ENCODE peak calls at places on chromosomes 3 and 15, in seven cellular contexts. S, K, D, T, X, R and J are unnamed samples.

GRCh38 chr3:48248095-48248863 is 7.4 kb downstream of the ZNF589 start:
- DNase-seq in S (no peak), K (no peak), D (no peak), T (no peak), X (no peak), R (peak), J (no peak)

GRCh38 chr3:129627350-129628168 is 21.1 kb upstream of the PLXND1 start:
- DNase-seq in S (peak), K (no peak), D (peak), T (peak), X (peak), R (peak), J (peak)

GRCh38 chr3:107928084-107928445 is 162.8 kb downstream of the CD47 start:
- DNase-seq in S (no peak), K (no peak), D (peak), T (no peak), X (peak), R (peak), J (no peak)

GRCh38 chr3:171187706-171188290 is 161.3 kb upstream of the SLC2A2 start:
- DNase-seq in S (no peak), K (peak), D (no peak), T (no peak), X (peak), R (peak), J (no peak)

GRCh38 chr3:183438749-183439148 is 10.3 kb upstream of the MCF2L2 start:
- DNase-seq in S (no peak), K (no peak), D (peak), T (no peak), X (no peak), R (no peak), J (no peak)

GRCh38 chr3:41304603-41305002 is 105.3 kb downstream of the CTNNB1 start:
- DNase-seq in S (no peak), K (no peak), D (no peak), T (no peak), X (peak), R (peak), J (no peak)

GRCh38 chr3:64417816-64418215 is 192.6 kb upstream of the PRICKLE2 start:
- DNase-seq in S (no peak), K (no peak), D (no peak), T (no peak), X (no peak), R (no peak), J (no peak)

GRCh38 chr3:10992017-10992945 is at the start of gene SLC6A1:
- DNase-seq in S (no peak), K (no peak), D (no peak), T (no peak), X (peak), R (no peak), J (no peak)

GRCh38 chr3:102069211-102069662 is 219.9 kb downstream of the NFKBIZ start:
- DNase-seq in S (no peak), K (no peak), D (no peak), T (no peak), X (no peak), R (peak), J (no peak)

GRCh38 chr3:56054827-56055226 is 413.4 kb downstream of the ERC2 start:
- DNase-seq in S (no peak), K (no peak), D (no peak), T (no peak), X (no peak), R (no peak), J (no peak)

GRCh38 chr15:85407421-85408269 is 27.2 kb downstream of the AKAP13 start:
- DNase-seq in S (no peak), K (no peak), D (no peak), T (no peak), X (no peak), R (peak), J (no peak)

GRCh38 chr15:85408270-85408746 is 27.9 kb downstream of the AKAP13 start:
- DNase-seq in S (no peak), K (no peak), D (no peak), T (no peak), X (no peak), R (no peak), J (no peak)

GRCh38 chr15:85405467-85405866 is 25.1 kb downstream of the AKAP13 start:
- DNase-seq in S (no peak), K (no peak), D (no peak), T (no peak), X (no peak), R (no peak), J (no peak)

GRCh38 chr15:85404922-85405293 is 24.5 kb downstream of the AKAP13 start:
- DNase-seq in S (no peak), K (no peak), D (no peak), T (no peak), X (no peak), R (peak), J (no peak)

GRCh38 chr15:85406916-85407315 is 26.5 kb downstream of the AKAP13 start:
- DNase-seq in S (no peak), K (no peak), D (no peak), T (no peak), X (no peak), R (no peak), J (no peak)
- TF ChIP-seq POLR2AphosphoS5 in S (no peak), K (no peak), D (no peak), T (no peak), X (no peak), R (no peak), J (no peak)

GRCh38 chr3:65729973-65730372 is 308.7 kb downstream of the MAGI1 start:
- DNase-seq in S (no peak), K (no peak), D (no peak), T (no peak), X (no peak), R (no peak), J (no peak)

GRCh38 chr3:65734382-65734781 is 304.3 kb downstream of the MAGI1 start:
- DNase-seq in S (no peak), K (no peak), D (no peak), T (no peak), X (no peak), R (no peak), J (no peak)

GRCh38 chr3:65730449-65730848 is 308.3 kb downstream of the MAGI1 start:
- DNase-seq in S (no peak), K (no peak), D (no peak), T (no peak), X (no peak), R (no peak), J (no peak)

GRCh38 chr3:65733459-65733858 is 305.3 kb downstream of the MAGI1 start:
- DNase-seq in S (no peak), K (no peak), D (no peak), T (no peak), X (no peak), R (no peak), J (no peak)

GRCh38 chr3:65732060-65732933 is 306.4 kb downstream of the MAGI1 start:
- DNase-seq in S (no peak), K (peak), D (no peak), T (peak), X (peak), R (peak), J (no peak)
- TF ChIP-seq CTCF in S (peak), K (peak), D (peak), T (peak), X (peak), R (peak), J (peak)

DNA sequence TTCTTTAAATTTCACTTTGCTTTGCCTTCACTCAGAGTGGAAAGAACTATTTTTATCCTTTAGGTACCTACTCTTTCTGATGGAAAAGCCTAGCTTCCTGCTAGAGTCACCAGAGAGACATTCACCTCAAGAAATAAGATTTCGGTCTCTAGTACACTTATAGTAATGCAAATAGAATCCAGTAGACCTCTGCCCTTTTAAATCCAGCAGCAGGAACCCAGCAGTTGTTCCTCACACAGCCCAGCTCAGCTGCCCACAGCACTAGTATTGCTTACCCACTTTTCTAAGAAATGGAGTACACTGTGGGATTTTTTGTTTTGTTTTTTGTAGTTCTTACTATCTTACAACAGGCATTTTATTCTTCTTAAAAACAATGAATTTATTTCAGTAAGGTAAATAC is 497.0 kb upstream of the CCDC54 start:
- DNase-seq in S (no peak), K (no peak), D (no peak), T (no peak), X (no peak), R (no peak), J (no peak)
- TF ChIP-seq POLR2AphosphoS5 in S (no peak), K (no peak), D (no peak), T (no peak), X (no peak), R (no peak), J (no peak)

GRCh38 chr3:25469609-25470008 is 41.5 kb downstream of the RARB start:
- DNase-seq in S (peak), K (no peak), D (no peak), T (no peak), X (no peak), R (no peak), J (no peak)

GRCh38 chr3:25471081-25471768 is 43.2 kb downstream of the RARB start:
- DNase-seq in S (no peak), K (no peak), D (no peak), T (no peak), X (no peak), R (peak), J (no peak)

GRCh38 chr3:25472153-25472552 is 44.1 kb downstream of the RARB start:
- DNase-seq in S (no peak), K (peak), D (no peak), T (no peak), X (no peak), R (no peak), J (no peak)

GRCh38 chr3:25465266-25465860 is 37.3 kb downstream of the RARB start:
- DNase-seq in S (no peak), K (no peak), D (no peak), T (no peak), X (no peak), R (no peak), J (no peak)

GRCh38 chr3:25468866-25469319 is 40.8 kb downstream of the RARB start:
- DNase-seq in S (peak), K (no peak), D (peak), T (no peak), X (peak), R (peak), J (peak)
- TF ChIP-seq CTCF in S (peak), K (peak), D (no peak), T (peak), X (peak), R (peak), J (peak)

GRCh38 chr15:90686435-90687218 is 30.5 kb upstream of the BLM start:
- DNase-seq in S (no peak), K (no peak), D (no peak), T (no peak), X (no peak), R (no peak), J (no peak)
- TF ChIP-seq POLR2AphosphoS5 in S (no peak), K (no peak), D (no peak), T (no peak), X (no peak), R (no peak), J (no peak)

GRCh38 chr15:70584838-70585706 is 178.3 kb downstream of the UACA start:
- DNase-seq in S (no peak), K (no peak), D (no peak), T (peak), X (peak), R (no peak), J (peak)
- TF ChIP-seq CTCF in S (peak), K (no peak), D (no peak), T (peak), X (peak), R (peak), J (no peak)

DNA sequence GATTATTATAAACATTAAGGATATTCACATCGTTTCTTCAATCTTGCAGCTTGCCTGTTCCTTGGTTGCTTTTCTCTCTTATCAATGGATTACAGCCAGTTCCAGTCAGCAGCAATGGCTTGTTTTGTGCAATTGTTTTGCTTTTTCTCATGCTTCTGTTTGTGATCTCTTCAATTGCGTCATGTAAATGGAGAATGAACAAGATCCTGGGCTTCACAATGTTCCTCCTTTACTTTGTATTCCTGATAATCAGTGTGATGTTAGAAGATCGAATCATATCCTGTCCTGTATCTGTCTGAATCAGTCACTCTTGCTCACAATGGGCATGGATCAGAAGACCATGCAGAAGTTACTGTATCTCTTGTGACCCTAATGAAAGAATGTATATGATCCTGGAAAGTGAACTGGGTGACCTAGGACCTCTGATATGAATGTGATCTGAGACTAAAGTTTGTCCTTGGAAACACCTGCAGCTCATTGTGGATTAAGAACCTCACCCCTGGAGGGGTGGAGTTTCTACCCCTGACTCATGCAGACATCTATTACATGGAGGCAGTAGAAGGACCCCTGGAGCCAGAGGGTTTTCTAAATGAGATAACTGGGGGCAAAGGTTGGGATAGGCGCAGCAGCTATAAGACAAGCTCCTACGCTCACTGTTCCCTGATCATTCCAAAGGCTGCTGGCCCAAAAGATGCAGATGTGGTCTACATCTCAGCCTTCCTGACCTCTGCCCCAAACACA is 32.2 kb downstream of the SLC24A1 start:
- DNase-seq in S (no peak), K (no peak), D (no peak), T (no peak), X (no peak), R (peak), J (no peak)
- TF ChIP-seq POLR2AphosphoS5 in S (no peak), K (no peak), D (no peak), T (no peak), X (no peak), R (no peak), J (no peak)

GRCh38 chr15:48520376-48521155 is 124.9 kb downstream of the FBN1 start:
- DNase-seq in S (no peak), K (peak), D (no peak), T (peak), X (no peak), R (peak), J (no peak)
- TF ChIP-seq CTCF in S (no peak), K (peak), D (no peak), T (peak), X (no peak), R (no peak), J (no peak)

DNA sequence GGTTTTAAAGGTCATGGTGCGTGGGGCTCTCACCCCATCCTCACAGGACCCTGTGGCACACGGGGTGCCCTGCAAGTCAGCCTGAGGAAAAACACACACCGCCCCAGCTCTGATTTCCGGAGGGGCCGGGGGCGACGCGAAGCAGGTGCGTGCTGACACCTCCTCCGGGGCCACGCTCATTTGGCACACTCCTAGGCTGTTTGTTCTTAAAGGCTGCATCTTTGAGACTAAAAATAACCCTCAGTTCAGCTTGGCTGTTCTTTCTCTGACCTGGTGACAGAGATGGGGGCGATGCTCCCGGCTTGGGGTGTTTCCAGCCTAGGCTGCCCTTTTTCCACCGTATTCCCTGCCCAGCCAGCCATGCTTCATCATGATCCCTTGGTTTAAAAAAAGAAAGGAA is 141.5 kb upstream of the TPM1 start:
- DNase-seq in S (no peak), K (no peak), D (no peak), T (no peak), X (no peak), R (no peak), J (no peak)
- TF ChIP-seq POLR2AphosphoS5 in S (no peak), K (no peak), D (no peak), T (no peak), X (no peak), R (no peak), J (no peak)

DNA sequence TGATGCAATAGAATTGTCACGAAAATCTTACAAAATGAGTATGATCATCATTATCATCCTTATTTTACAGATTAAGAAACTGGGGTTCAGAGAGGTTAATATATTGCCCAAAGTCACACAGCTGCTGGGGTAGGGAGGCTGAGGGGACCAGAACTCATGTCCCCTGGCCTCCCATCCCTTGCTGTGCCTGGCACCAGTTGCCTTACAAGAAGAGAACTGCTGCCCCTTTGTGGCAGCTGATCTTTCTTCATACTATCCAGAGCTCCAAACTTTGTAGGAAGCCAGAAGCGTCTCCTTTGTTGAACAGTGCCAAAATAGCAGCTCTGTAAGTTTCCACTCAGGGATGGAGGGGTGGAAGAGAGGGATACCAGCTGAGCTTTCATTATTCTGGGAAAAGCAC is 236.8 kb upstream of the TBC1D5 start:
- DNase-seq in S (no peak), K (no peak), D (peak), T (no peak), X (no peak), R (no peak), J (no peak)
- TF ChIP-seq CTCF in S (no peak), K (no peak), D (no peak), T (peak), X (no peak), R (no peak), J (no peak)